ENCODE peak calls at places on chromosome 10, in eight cellular contexts. One of them, this sample, is unnamed.
A peak's percentile ranks its signal among the peaks of the same experiment; 100 is the strongest.

GRCh38 chr10:1604246-1604645 is 133.1 kb downstream of the ADARB2 start:
- DNase-seq in transverse colon: no peak
- DNase-seq in left ventricle myocardium inferior: no peak
- DNase-seq in right cardiac atrium: no peak
- DNase-seq in thoracic aorta: no peak
- DNase-seq in AG04450: no peak
- DNase-seq in fibroblast of lung: no peak
- DNase-seq in Peyer's patch: no peak
- DNase-seq in this sample: no peak

GRCh38 chr10:61793760-61794713 is 107.5 kb upstream of the ARID5B start:
- DNase-seq in transverse colon: no peak
- DNase-seq in left ventricle myocardium inferior: no peak
- DNase-seq in right cardiac atrium: no peak
- DNase-seq in thoracic aorta: no peak
- DNase-seq in AG04450: no peak
- DNase-seq in fibroblast of lung: peak; percentile 80
- DNase-seq in Peyer's patch: no peak
- DNase-seq in this sample: no peak

GRCh38 chr10:60549686-60550085 is 160.0 kb upstream of the ANK3 start:
- DNase-seq in transverse colon: no peak
- DNase-seq in left ventricle myocardium inferior: no peak
- DNase-seq in right cardiac atrium: no peak
- DNase-seq in thoracic aorta: no peak
- DNase-seq in AG04450: no peak
- DNase-seq in fibroblast of lung: no peak
- DNase-seq in Peyer's patch: no peak
- DNase-seq in this sample: no peak

GRCh38 chr10:118712930-118713634 is 41.7 kb downstream of the CACUL1 start:
- DNase-seq in transverse colon: no peak
- DNase-seq in left ventricle myocardium inferior: no peak
- DNase-seq in right cardiac atrium: no peak
- DNase-seq in thoracic aorta: no peak
- DNase-seq in AG04450: no peak
- DNase-seq in fibroblast of lung: no peak
- DNase-seq in Peyer's patch: no peak
- DNase-seq in this sample: no peak

GRCh38 chr10:96840841-96841518 is 8.9 kb downstream of the LCOR start:
- DNase-seq in transverse colon: no peak
- DNase-seq in left ventricle myocardium inferior: no peak
- DNase-seq in right cardiac atrium: no peak
- DNase-seq in thoracic aorta: no peak
- DNase-seq in AG04450: no peak
- DNase-seq in fibroblast of lung: peak; percentile 67
- DNase-seq in Peyer's patch: no peak
- DNase-seq in this sample: no peak

GRCh38 chr10:3808689-3809199 is 23.7 kb upstream of the KLF6 start:
- DNase-seq in transverse colon: no peak
- DNase-seq in left ventricle myocardium inferior: no peak
- DNase-seq in right cardiac atrium: no peak
- DNase-seq in thoracic aorta: no peak
- DNase-seq in AG04450: no peak
- DNase-seq in fibroblast of lung: no peak
- DNase-seq in Peyer's patch: no peak
- DNase-seq in this sample: no peak

GRCh38 chr10:115827180-115827579 is 445.8 kb downstream of the GFRA1 start:
- DNase-seq in transverse colon: no peak
- DNase-seq in left ventricle myocardium inferior: no peak
- DNase-seq in right cardiac atrium: no peak
- DNase-seq in thoracic aorta: no peak
- DNase-seq in AG04450: peak; percentile 21
- DNase-seq in fibroblast of lung: peak; percentile 88
- DNase-seq in Peyer's patch: no peak
- DNase-seq in this sample: no peak

GRCh38 chr10:68566955-68567354 is 6.8 kb downstream of the TET1 start:
- DNase-seq in transverse colon: no peak
- DNase-seq in left ventricle myocardium inferior: no peak
- DNase-seq in right cardiac atrium: no peak
- DNase-seq in thoracic aorta: no peak
- DNase-seq in AG04450: no peak
- DNase-seq in fibroblast of lung: no peak
- DNase-seq in Peyer's patch: no peak
- DNase-seq in this sample: no peak

GRCh38 chr10:106438386-106438785 is 726.1 kb downstream of the SORCS1 start:
- DNase-seq in transverse colon: no peak
- DNase-seq in left ventricle myocardium inferior: no peak
- DNase-seq in right cardiac atrium: no peak
- DNase-seq in thoracic aorta: no peak
- DNase-seq in AG04450: no peak
- DNase-seq in fibroblast of lung: no peak
- DNase-seq in Peyer's patch: no peak
- DNase-seq in this sample: no peak

GRCh38 chr10:95815133-95815532 is 59.2 kb downstream of the ENTPD1 start:
- DNase-seq in transverse colon: no peak
- DNase-seq in left ventricle myocardium inferior: no peak
- DNase-seq in right cardiac atrium: no peak
- DNase-seq in thoracic aorta: no peak
- DNase-seq in AG04450: no peak
- DNase-seq in fibroblast of lung: no peak
- DNase-seq in Peyer's patch: no peak
- DNase-seq in this sample: no peak

GRCh38 chr10:95815701-95816100 is 59.7 kb downstream of the ENTPD1 start:
- DNase-seq in transverse colon: no peak
- DNase-seq in left ventricle myocardium inferior: no peak
- DNase-seq in right cardiac atrium: no peak
- DNase-seq in thoracic aorta: no peak
- DNase-seq in AG04450: no peak
- DNase-seq in fibroblast of lung: peak; percentile 39
- DNase-seq in Peyer's patch: no peak
- DNase-seq in this sample: no peak

GRCh38 chr10:95814011-95814727 is 58.2 kb downstream of the ENTPD1 start:
- DNase-seq in transverse colon: no peak
- DNase-seq in left ventricle myocardium inferior: no peak
- DNase-seq in right cardiac atrium: no peak
- DNase-seq in thoracic aorta: no peak
- DNase-seq in AG04450: peak; percentile 59
- DNase-seq in fibroblast of lung: peak; percentile 94
- DNase-seq in Peyer's patch: no peak
- DNase-seq in this sample: no peak

GRCh38 chr10:95809370-95810197 is 53.6 kb downstream of the ENTPD1 start:
- DNase-seq in transverse colon: no peak
- DNase-seq in left ventricle myocardium inferior: no peak
- DNase-seq in right cardiac atrium: no peak
- DNase-seq in thoracic aorta: no peak
- DNase-seq in AG04450: no peak
- DNase-seq in fibroblast of lung: no peak
- DNase-seq in Peyer's patch: no peak
- DNase-seq in this sample: no peak

GRCh38 chr10:95810198-95810976 is 54.4 kb downstream of the ENTPD1 start:
- DNase-seq in transverse colon: no peak
- DNase-seq in left ventricle myocardium inferior: no peak
- DNase-seq in right cardiac atrium: no peak
- DNase-seq in thoracic aorta: no peak
- DNase-seq in AG04450: no peak
- DNase-seq in fibroblast of lung: no peak
- DNase-seq in Peyer's patch: no peak
- DNase-seq in this sample: no peak
- H3K9me3 ChIP-seq in transverse colon: no peaks in the 10 kb centered on the region
- H3K9me3 ChIP-seq in left ventricle myocardium inferior: no peaks in the 10 kb centered on the region
- H3K9me3 ChIP-seq in right cardiac atrium: no peaks in the 10 kb centered on the region
- H3K9me3 ChIP-seq in thoracic aorta: no peaks in the 10 kb centered on the region
- H3K9me3 ChIP-seq in AG04450: peaks cover 11% of the 10 kb centered on the region
- H3K9me3 ChIP-seq in fibroblast of lung: no peaks in the 10 kb centered on the region
- H3K9me3 ChIP-seq in Peyer's patch: no peaks in the 10 kb centered on the region
- H3K9me3 ChIP-seq in this sample: no peaks in the 10 kb centered on the region

GRCh38 chr10:114403545-114404161 is 649 bp downstream of the AFAP1L2 start:
- DNase-seq in transverse colon: peak; percentile 24
- DNase-seq in left ventricle myocardium inferior: peak; percentile 37
- DNase-seq in right cardiac atrium: peak; percentile 35
- DNase-seq in thoracic aorta: no peak
- DNase-seq in AG04450: no peak
- DNase-seq in fibroblast of lung: peak; percentile 33
- DNase-seq in Peyer's patch: no peak
- DNase-seq in this sample: no peak

GRCh38 chr10:114404171-114405010 is at the start of gene AFAP1L2:
- DNase-seq in transverse colon: peak; percentile 63
- DNase-seq in left ventricle myocardium inferior: peak; percentile 50
- DNase-seq in right cardiac atrium: peak; percentile 46
- DNase-seq in thoracic aorta: no peak
- DNase-seq in AG04450: no peak
- DNase-seq in fibroblast of lung: peak; percentile 32
- DNase-seq in Peyer's patch: peak; percentile 82
- DNase-seq in this sample: no peak

GRCh38 chr10:114402871-114403544 is 1.3 kb downstream of the AFAP1L2 start:
- DNase-seq in transverse colon: no peak
- DNase-seq in left ventricle myocardium inferior: no peak
- DNase-seq in right cardiac atrium: no peak
- DNase-seq in thoracic aorta: no peak
- DNase-seq in AG04450: no peak
- DNase-seq in fibroblast of lung: peak; percentile 43
- DNase-seq in Peyer's patch: no peak
- DNase-seq in this sample: peak; percentile 58

GRCh38 chr10:114406455-114406854 is 2.2 kb upstream of the AFAP1L2 start:
- DNase-seq in transverse colon: no peak
- DNase-seq in left ventricle myocardium inferior: no peak
- DNase-seq in right cardiac atrium: no peak
- DNase-seq in thoracic aorta: no peak
- DNase-seq in AG04450: no peak
- DNase-seq in fibroblast of lung: no peak
- DNase-seq in Peyer's patch: no peak
- DNase-seq in this sample: no peak

DNA sequence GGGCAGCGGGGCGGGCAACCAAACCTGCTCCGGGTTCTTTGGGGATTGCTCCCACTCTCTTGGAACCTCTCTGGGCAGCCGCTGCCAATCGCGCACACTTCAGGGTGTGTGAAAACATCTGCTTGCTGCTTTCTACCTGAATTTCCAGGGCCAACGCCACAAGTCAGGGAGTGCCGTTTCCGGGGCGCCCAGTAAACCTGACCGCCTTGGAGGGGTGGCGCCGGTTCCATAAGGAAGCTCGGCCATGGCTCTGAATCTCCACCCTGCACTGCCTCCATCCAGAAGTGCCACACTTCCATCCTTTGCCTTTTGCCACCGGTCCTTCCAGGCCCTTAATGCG is 679 bp upstream of the AFAP1L2 start:
- DNase-seq in transverse colon: peak; percentile 70
- DNase-seq in left ventricle myocardium inferior: no peak
- DNase-seq in right cardiac atrium: no peak
- DNase-seq in thoracic aorta: no peak
- DNase-seq in AG04450: no peak
- DNase-seq in fibroblast of lung: no peak
- DNase-seq in Peyer's patch: peak; percentile 70
- DNase-seq in this sample: peak; percentile 61
- H3K4me3 ChIP-seq in transverse colon: no peak overlapping the region
- H3K4me3 ChIP-seq in left ventricle myocardium inferior: peak overlapping the region; percentile 75
- H3K4me3 ChIP-seq in right cardiac atrium: peak overlapping the region; percentile 54
- H3K4me3 ChIP-seq in thoracic aorta: peak overlapping the region; percentile 82
- H3K4me3 ChIP-seq in AG04450: no peak overlapping the region
- H3K4me3 ChIP-seq in fibroblast of lung: no peak overlapping the region
- H3K4me3 ChIP-seq in Peyer's patch: peak overlapping the region; percentile 70
- H3K4me3 ChIP-seq in this sample: peak overlapping the region; percentile 66

GRCh38 chr10:133455196-133455595 is 1.5 kb downstream of the SCART1 start:
- DNase-seq in transverse colon: no peak
- DNase-seq in left ventricle myocardium inferior: no peak
- DNase-seq in right cardiac atrium: no peak
- DNase-seq in thoracic aorta: no peak
- DNase-seq in AG04450: no peak
- DNase-seq in fibroblast of lung: no peak
- DNase-seq in Peyer's patch: no peak
- DNase-seq in this sample: no peak
- H3K9me3 ChIP-seq in transverse colon: no peaks in the 10 kb centered on the region
- H3K9me3 ChIP-seq in left ventricle myocardium inferior: peaks cover under 1% of the 10 kb centered on the region
- H3K9me3 ChIP-seq in right cardiac atrium: no peaks in the 10 kb centered on the region
- H3K9me3 ChIP-seq in thoracic aorta: no peaks in the 10 kb centered on the region
- H3K9me3 ChIP-seq in AG04450: peaks cover 49% of the 10 kb centered on the region
- H3K9me3 ChIP-seq in fibroblast of lung: no peaks in the 10 kb centered on the region
- H3K9me3 ChIP-seq in Peyer's patch: no peaks in the 10 kb centered on the region
- H3K9me3 ChIP-seq in this sample: no peaks in the 10 kb centered on the region

GRCh38 chr10:35608317-35608672 is 3.2 kb downstream of the GJD4 start:
- DNase-seq in transverse colon: no peak
- DNase-seq in left ventricle myocardium inferior: no peak
- DNase-seq in right cardiac atrium: no peak
- DNase-seq in thoracic aorta: no peak
- DNase-seq in AG04450: no peak
- DNase-seq in fibroblast of lung: no peak
- DNase-seq in Peyer's patch: no peak
- DNase-seq in this sample: no peak

GRCh38 chr10:35606423-35606822 is 1.3 kb downstream of the GJD4 start:
- DNase-seq in transverse colon: no peak
- DNase-seq in left ventricle myocardium inferior: no peak
- DNase-seq in right cardiac atrium: no peak
- DNase-seq in thoracic aorta: no peak
- DNase-seq in AG04450: no peak
- DNase-seq in fibroblast of lung: peak; percentile 41
- DNase-seq in Peyer's patch: no peak
- DNase-seq in this sample: no peak

GRCh38 chr10:35611750-35612149 is 6.6 kb downstream of the GJD4 start:
- DNase-seq in transverse colon: no peak
- DNase-seq in left ventricle myocardium inferior: no peak
- DNase-seq in right cardiac atrium: no peak
- DNase-seq in thoracic aorta: no peak
- DNase-seq in AG04450: no peak
- DNase-seq in fibroblast of lung: no peak
- DNase-seq in Peyer's patch: no peak
- DNase-seq in this sample: no peak

GRCh38 chr10:35605191-35605590 is at the start of gene GJD4:
- DNase-seq in transverse colon: no peak
- DNase-seq in left ventricle myocardium inferior: no peak
- DNase-seq in right cardiac atrium: no peak
- DNase-seq in thoracic aorta: no peak
- DNase-seq in AG04450: no peak
- DNase-seq in fibroblast of lung: no peak
- DNase-seq in Peyer's patch: no peak
- DNase-seq in this sample: no peak

DNA sequence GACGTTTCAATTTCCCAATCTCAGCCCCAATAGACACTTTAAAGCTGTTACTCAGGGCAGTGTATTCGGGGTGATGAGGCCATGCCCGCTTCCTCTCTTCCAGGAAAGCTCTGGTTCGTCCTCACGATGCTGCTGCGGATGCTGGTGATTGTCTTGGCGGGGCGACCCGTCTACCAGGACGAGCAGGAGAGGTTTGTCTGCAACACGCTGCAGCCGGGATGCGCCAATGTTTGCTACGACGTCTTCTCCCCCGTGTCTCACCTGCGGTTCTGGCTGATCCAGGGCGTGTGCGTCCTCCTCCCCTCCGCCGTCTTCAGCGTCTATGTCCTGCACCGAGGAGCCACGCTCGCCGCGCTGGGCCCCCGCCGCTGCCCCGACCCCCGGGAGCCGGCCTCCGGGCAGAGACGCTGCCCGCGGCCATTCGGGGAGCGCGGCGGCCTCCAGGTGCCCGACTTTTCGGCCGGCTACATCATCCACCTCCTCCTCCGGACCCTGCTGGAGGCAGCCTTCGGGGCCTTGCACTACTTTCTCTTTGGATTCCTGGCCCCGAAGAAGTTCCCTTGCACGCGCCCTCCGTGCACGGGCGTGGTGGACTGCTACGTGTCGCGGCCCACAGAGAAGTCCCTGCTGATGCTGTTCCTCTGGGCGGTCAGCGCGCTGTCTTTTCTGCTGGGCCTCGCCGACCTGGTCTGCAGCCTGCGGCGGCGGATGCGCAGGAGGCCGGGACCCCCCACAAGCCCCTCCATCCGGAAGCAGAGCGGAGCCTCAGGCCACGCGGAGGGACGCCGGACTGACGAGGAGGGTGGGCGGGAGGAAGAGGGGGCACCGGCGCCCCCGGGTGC is 2.6 kb downstream of the GJD4 start:
- DNase-seq in transverse colon: no peak
- DNase-seq in left ventricle myocardium inferior: no peak
- DNase-seq in right cardiac atrium: no peak
- DNase-seq in thoracic aorta: no peak
- DNase-seq in AG04450: no peak
- DNase-seq in fibroblast of lung: peak; percentile 34
- DNase-seq in Peyer's patch: no peak
- DNase-seq in this sample: no peak
- H3K4me3 ChIP-seq in transverse colon: peak overlapping the region; percentile 7
- H3K4me3 ChIP-seq in left ventricle myocardium inferior: peak overlapping the region; percentile 69
- H3K4me3 ChIP-seq in right cardiac atrium: peak overlapping the region; percentile 43
- H3K4me3 ChIP-seq in thoracic aorta: peak overlapping the region; percentile 69
- H3K4me3 ChIP-seq in AG04450: peak overlapping the region; percentile 46
- H3K4me3 ChIP-seq in fibroblast of lung: peak overlapping the region; percentile 26
- H3K4me3 ChIP-seq in Peyer's patch: peak overlapping the region; percentile 36
- H3K4me3 ChIP-seq in this sample: peak overlapping the region; percentile 62